ENCODE peak calls at places on chromosomes 7 and 10, in seven cellular contexts. K, Q, G, T, W, O and E are unnamed samples.

GRCh38 chr7:51314041-51314440 is 2.6 kb downstream of the COBL start:
- DNase-seq in T (no peak), Q (no peak), O (no peak), G (no peak), K (no peak), W (no peak), E (no peak)

GRCh38 chr10:118798186-118798811 is 43.5 kb upstream of the CACUL1 start:
- DNase-seq in W (no peak), G (no peak), Q (no peak), T (peak; percentile 18), K (no peak), O (no peak), E (no peak)

GRCh38 chr7:126411032-126411820 is 841.5 kb downstream of the GRM8 start:
- DNase-seq in G (no peak), Q (no peak), O (no peak), T (no peak), K (no peak), W (no peak), E (no peak)

GRCh38 chr10:69452676-69453415 is 1.6 kb downstream of the TSPAN15 start:
- DNase-seq in G (no peak), K (no peak), Q (no peak), T (no peak), O (peak; percentile 18), W (no peak), E (no peak)

GRCh38 chr7:21134631-21135030 is 293.3 kb upstream of the SP4 start:
- DNase-seq in T (no peak), K (no peak), G (no peak), O (no peak), W (no peak), Q (no peak), E (no peak)

GRCh38 chr7:916291-916941 is 38.1 kb downstream of the ADAP1 start:
- DNase-seq in O (no peak), W (no peak), G (no peak), K (peak; percentile 36), T (no peak), Q (no peak), E (no peak)

GRCh38 chr10:80187465-80188409 is 17.6 kb downstream of the ANXA11 start:
- DNase-seq in K (peak; percentile 74), G (peak; percentile 71), Q (no peak), W (no peak), O (no peak), T (no peak), E (no peak)

GRCh38 chr10:131083915-131084790 is 227.4 kb downstream of the TCERG1L start:
- DNase-seq in O (peak; percentile 25), W (no peak), K (no peak), G (no peak), T (no peak), Q (peak; percentile 79), E (no peak)

GRCh38 chr7:94243312-94243711 is 151.4 kb upstream of the COL1A2 start:
- DNase-seq in G (no peak), Q (peak; percentile 48), W (no peak), O (peak; percentile 3), T (no peak), K (no peak), E (no peak)

GRCh38 chr7:78769551-78770101 is 683.8 kb downstream of the MAGI2 start:
- DNase-seq in K (no peak), O (no peak), G (no peak), T (no peak), W (peak; percentile 39), Q (no peak), E (no peak)

GRCh38 chr10:132149917-132150316 is 36.8 kb upstream of the DPYSL4 start:
- DNase-seq in K (no peak), W (no peak), O (peak; percentile 1), G (no peak), Q (no peak), T (no peak), E (no peak)

GRCh38 chr7:36910401-36910800 is 186.1 kb upstream of the AOAH start:
- DNase-seq in T (no peak), W (no peak), Q (no peak), G (no peak), O (no peak), K (no peak), E (no peak)

GRCh38 chr7:148793590-148793989 is 90.5 kb downstream of the EZH2 start:
- DNase-seq in K (no peak), G (no peak), Q (no peak), W (no peak), O (no peak), T (no peak), E (no peak)

GRCh38 chr10:68647928-68648327 is 73.1 kb upstream of the CCAR1 start:
- DNase-seq in K (no peak), W (no peak), T (peak; percentile 77), Q (no peak), G (no peak), O (no peak), E (peak; percentile 52)

GRCh38 chr7:122298131-122298530 is 6.4 kb downstream of the FEZF1 start:
- DNase-seq in Q (no peak), O (no peak), K (no peak), G (no peak), W (no peak), T (no peak), E (no peak)

GRCh38 chr10:59523843-59524242 is 161.5 kb upstream of the FAM13C start:
- DNase-seq in W (no peak), K (no peak), O (no peak), Q (no peak), G (no peak), T (no peak), E (no peak)

GRCh38 chr7:158070222-158070920 is 517.3 kb downstream of the PTPRN2 start:
- DNase-seq in O (no peak), T (no peak), G (no peak), Q (no peak), W (no peak), K (no peak), E (no peak)

GRCh38 chr10:110443239-110444008 is 54.3 kb upstream of the DUSP5 start:
- DNase-seq in G (no peak), W (no peak), Q (no peak), T (no peak), O (no peak), K (no peak), E (no peak)

GRCh38 chr7:110775046-110775445 is 315.9 kb upstream of the LRRN3 start:
- DNase-seq in G (no peak), T (no peak), O (no peak), K (no peak), Q (no peak), W (no peak), E (no peak)

GRCh38 chr7:76133164-76133775 is 68.4 kb upstream of the SRRM3 start:
- DNase-seq in Q (no peak), W (no peak), O (no peak), T (no peak), K (no peak), G (no peak), E (no peak)

GRCh38 chr10:20630092-20630643 is 266.9 kb downstream of the NEBL start:
- DNase-seq in W (no peak), O (no peak), G (no peak), K (no peak), Q (no peak), T (no peak), E (no peak)

GRCh38 chr7:2523941-2524807 is 4.6 kb downstream of the LFNG start:
- DNase-seq in O (no peak), W (peak; percentile 77), Q (peak; percentile 74), G (no peak), K (peak; percentile 98), T (no peak), E (no peak)

GRCh38 chr7:135193615-135194081 is 17.7 kb downstream of the WDR91 start:
- DNase-seq in G (no peak), O (no peak), T (no peak), K (no peak), W (no peak), Q (no peak), E (peak; percentile 92)

GRCh38 chr10:77082601-77083252 is 554.9 kb downstream of the KCNMA1 start:
- DNase-seq in W (no peak), T (no peak), O (no peak), G (no peak), Q (peak; percentile 89), K (no peak), E (no peak)

GRCh38 chr7:16098585-16099179 is 322.7 kb downstream of the CRPPA start:
- DNase-seq in G (no peak), Q (peak; percentile 70), O (peak; percentile 2), K (no peak), W (no peak), T (no peak), E (no peak)

GRCh38 chr7:30800785-30801252 is 29.6 kb downstream of the MINDY4 start:
- DNase-seq in O (peak; percentile 49), G (no peak), K (peak; percentile 78), W (peak; percentile 45), T (no peak), Q (peak; percentile 85), E (peak; percentile 67)

GRCh38 chr7:1646957-1647891 is 22.9 kb upstream of the ELFN1 start:
- DNase-seq in T (no peak), K (no peak), O (peak; percentile 48), W (no peak), G (no peak), Q (no peak), E (no peak)

GRCh38 chr10:3109633-3110032 is 42.3 kb downstream of the PFKP start:
- DNase-seq in T (no peak), O (no peak), K (no peak), Q (no peak), W (no peak), G (no peak), E (no peak)

GRCh38 chr7:587769-588168 is 68.1 kb upstream of the PDGFA start:
- DNase-seq in K (no peak), O (no peak), T (no peak), W (no peak), Q (no peak), G (no peak), E (no peak)

GRCh38 chr10:34638405-34639054 is 176.6 kb downstream of the PARD3 start:
- DNase-seq in K (peak; percentile 64), T (peak; percentile 45), Q (peak; percentile 89), G (peak; percentile 53), O (peak; percentile 85), W (peak; percentile 73), E (peak; percentile 77)

GRCh38 chr10:22320591-22321155 is at the start of gene BMI1:
- DNase-seq in W (peak; percentile 85), T (no peak), K (peak; percentile 61), Q (peak; percentile 68), O (peak; percentile 81), G (peak; percentile 77), E (no peak)

GRCh38 chr7:67408109-67408508 is 411.5 kb downstream of the TYW1 start:
- DNase-seq in Q (no peak), W (no peak), O (no peak), G (no peak), T (no peak), K (no peak), E (no peak)

GRCh38 chr10:130378556-130379400 is 242.6 kb downstream of the GLRX3 start:
- DNase-seq in O (no peak), Q (no peak), G (no peak), K (no peak), W (no peak), T (no peak), E (no peak)

GRCh38 chr10:77478248-77478963 is 159.2 kb downstream of the KCNMA1 start:
- DNase-seq in O (no peak), Q (no peak), G (no peak), W (peak; percentile 17), T (peak; percentile 83), K (no peak), E (no peak)

GRCh38 chr10:122379041-122379440 is 4.5 kb downstream of the PLEKHA1 start:
- DNase-seq in T (no peak), G (no peak), W (no peak), O (no peak), K (no peak), Q (no peak), E (no peak)

GRCh38 chr10:83724471-83725241 is 414.7 kb upstream of the GHITM start:
- DNase-seq in T (no peak), O (no peak), Q (no peak), G (no peak), K (no peak), W (no peak), E (no peak)

GRCh38 chr7:48424731-48425130 is 253.5 kb downstream of the ABCA13 start:
- DNase-seq in K (peak; percentile 7), Q (peak; percentile 65), T (no peak), W (no peak), O (peak; percentile 15), G (no peak), E (no peak)